ENCODE peak calls at places on chromosomes 3 and 15, in seven cellular contexts. One of them, this sample, is unnamed.
A peak's percentile ranks its signal among the peaks of the same experiment; 100 is the strongest.

GRCh38 chr3:13146643-13147143 is 73.5 kb upstream of the IQSEC1 start:
- DNase-seq in progenitor cell of endocrine pancreas: no peak
- DNase-seq in NCI-H1092: no peak
- DNase-seq in left ventricle myocardium superior: no peak
- DNase-seq in activated CD4-positive, CD25-positive, alpha-beta regulatory T cell: no peak
- DNase-seq in activated gamma-delta T cell treated with Interleukin-2 at 50 U/mL for 16 hours: no peak
- DNase-seq in germinal center: no peak
- DNase-seq in this sample: no peak

GRCh38 chr15:63065262-63066234 is 23.0 kb downstream of the TPM1 start:
- DNase-seq in progenitor cell of endocrine pancreas: no peak
- DNase-seq in NCI-H1092: no peak
- DNase-seq in left ventricle myocardium superior: no peak
- DNase-seq in activated CD4-positive, CD25-positive, alpha-beta regulatory T cell: no peak
- DNase-seq in activated gamma-delta T cell treated with Interleukin-2 at 50 U/mL for 16 hours: no peak
- DNase-seq in germinal center: no peak
- DNase-seq in this sample: peak; percentile 11

GRCh38 chr3:156742401-156742800 is 68.0 kb downstream of the TIPARP start:
- DNase-seq in progenitor cell of endocrine pancreas: no peak
- DNase-seq in NCI-H1092: no peak
- DNase-seq in left ventricle myocardium superior: no peak
- DNase-seq in activated CD4-positive, CD25-positive, alpha-beta regulatory T cell: no peak
- DNase-seq in activated gamma-delta T cell treated with Interleukin-2 at 50 U/mL for 16 hours: no peak
- DNase-seq in germinal center: no peak
- DNase-seq in this sample: no peak

GRCh38 chr3:169389211-169389924 is 274.1 kb downstream of the MECOM start:
- DNase-seq in progenitor cell of endocrine pancreas: no peak
- DNase-seq in NCI-H1092: no peak
- DNase-seq in left ventricle myocardium superior: no peak
- DNase-seq in activated CD4-positive, CD25-positive, alpha-beta regulatory T cell: no peak
- DNase-seq in activated gamma-delta T cell treated with Interleukin-2 at 50 U/mL for 16 hours: no peak
- DNase-seq in germinal center: no peak
- DNase-seq in this sample: no peak

GRCh38 chr3:42660898-42661297 is 7.4 kb downstream of the ZBTB47 start:
- DNase-seq in progenitor cell of endocrine pancreas: no peak
- DNase-seq in NCI-H1092: no peak
- DNase-seq in left ventricle myocardium superior: peak; percentile 62
- DNase-seq in activated CD4-positive, CD25-positive, alpha-beta regulatory T cell: no peak
- DNase-seq in activated gamma-delta T cell treated with Interleukin-2 at 50 U/mL for 16 hours: no peak
- DNase-seq in germinal center: peak; percentile 34
- DNase-seq in this sample: peak; percentile 32

GRCh38 chr3:104787306-104787705 is 579.4 kb upstream of the ALCAM start:
- DNase-seq in progenitor cell of endocrine pancreas: no peak
- DNase-seq in NCI-H1092: no peak
- DNase-seq in left ventricle myocardium superior: no peak
- DNase-seq in activated CD4-positive, CD25-positive, alpha-beta regulatory T cell: no peak
- DNase-seq in activated gamma-delta T cell treated with Interleukin-2 at 50 U/mL for 16 hours: no peak
- DNase-seq in germinal center: no peak
- DNase-seq in this sample: no peak

GRCh38 chr15:67521770-67522568 is 1.0 kb downstream of the C15orf61 start:
- DNase-seq in progenitor cell of endocrine pancreas: no peak
- DNase-seq in NCI-H1092: no peak
- DNase-seq in left ventricle myocardium superior: no peak
- DNase-seq in activated CD4-positive, CD25-positive, alpha-beta regulatory T cell: no peak
- DNase-seq in activated gamma-delta T cell treated with Interleukin-2 at 50 U/mL for 16 hours: no peak
- DNase-seq in germinal center: no peak
- DNase-seq in this sample: no peak

GRCh38 chr3:53941174-53941573 is 49.5 kb upstream of the SELENOK start:
- DNase-seq in progenitor cell of endocrine pancreas: no peak
- DNase-seq in NCI-H1092: no peak
- DNase-seq in left ventricle myocardium superior: no peak
- DNase-seq in activated CD4-positive, CD25-positive, alpha-beta regulatory T cell: no peak
- DNase-seq in activated gamma-delta T cell treated with Interleukin-2 at 50 U/mL for 16 hours: no peak
- DNase-seq in germinal center: no peak
- DNase-seq in this sample: no peak

GRCh38 chr3:195250473-195251251 is 20.3 kb downstream of the XXYLT1 start:
- DNase-seq in progenitor cell of endocrine pancreas: no peak
- DNase-seq in NCI-H1092: peak; percentile 47
- DNase-seq in left ventricle myocardium superior: no peak
- DNase-seq in activated CD4-positive, CD25-positive, alpha-beta regulatory T cell: no peak
- DNase-seq in activated gamma-delta T cell treated with Interleukin-2 at 50 U/mL for 16 hours: no peak
- DNase-seq in germinal center: no peak
- DNase-seq in this sample: peak; percentile 31

GRCh38 chr3:126313580-126314304 is 43.5 kb downstream of the KLF15 start:
- DNase-seq in progenitor cell of endocrine pancreas: no peak
- DNase-seq in NCI-H1092: no peak
- DNase-seq in left ventricle myocardium superior: no peak
- DNase-seq in activated CD4-positive, CD25-positive, alpha-beta regulatory T cell: no peak
- DNase-seq in activated gamma-delta T cell treated with Interleukin-2 at 50 U/mL for 16 hours: no peak
- DNase-seq in germinal center: no peak
- DNase-seq in this sample: no peak

GRCh38 chr15:63169796-63170195 is 12.5 kb upstream of the RPS27L start:
- DNase-seq in progenitor cell of endocrine pancreas: no peak
- DNase-seq in NCI-H1092: no peak
- DNase-seq in left ventricle myocardium superior: no peak
- DNase-seq in activated CD4-positive, CD25-positive, alpha-beta regulatory T cell: no peak
- DNase-seq in activated gamma-delta T cell treated with Interleukin-2 at 50 U/mL for 16 hours: no peak
- DNase-seq in germinal center: no peak
- DNase-seq in this sample: no peak